ENCODE peak calls at places on chromosome 22, in eight cellular contexts. R is transverse colon, E is lower lobe of right lung, P is AG04450, U is thoracic aorta, D is right atrium auricular region, X is psoas muscle, G is adrenal gland. M is an unnamed sample.

GRCh38 chr22:45575607-45576272 is 73.1 kb downstream of the FBLN1 start:
- DNase-seq in R (no peak), E (no peak), P (no peak), U (no peak), D (no peak), X (no peak), G (no peak), M (no peak)

GRCh38 chr22:40107756-40108437 is 69.8 kb upstream of the TNRC6B start:
- DNase-seq in R (peak; percentile 12), E (no peak), P (no peak), U (no peak), D (no peak), X (no peak), G (peak; percentile 27), M (no peak)

GRCh38 chr22:16815073-16815472 is 10.1 kb downstream of the XKR3 start:
- DNase-seq in R (no peak), E (no peak), P (no peak), U (no peak), D (no peak), X (no peak), G (no peak), M (no peak)

GRCh38 chr22:38623357-38623756 is 32.8 kb downstream of the FAM227A start:
- DNase-seq in R (no peak), E (no peak), P (no peak), U (no peak), D (no peak), X (no peak), G (no peak), M (no peak)

GRCh38 chr22:47106806-47107205 is 344.4 kb downstream of the TBC1D22A start:
- DNase-seq in R (no peak), E (no peak), P (no peak), U (no peak), D (no peak), X (no peak), G (no peak), M (no peak)

GRCh38 chr22:23302171-23303002 is 122.1 kb downstream of the BCR start:
- DNase-seq in R (no peak), E (peak; percentile 32), P (no peak), U (no peak), D (no peak), X (no peak), G (no peak), M (peak; percentile 74)

GRCh38 chr22:33756508-33756949 is 163.7 kb downstream of the LARGE1 start:
- DNase-seq in R (no peak), E (no peak), P (no peak), U (no peak), D (no peak), X (no peak), G (no peak), M (no peak)

GRCh38 chr22:23113067-23113846 is 28.5 kb downstream of the RSPH14 start:
- DNase-seq in R (no peak), E (no peak), P (peak; percentile 11), U (no peak), D (no peak), X (no peak), G (no peak), M (no peak)

GRCh38 chr22:45164217-45165123 is 745 bp downstream of the NUP50 start:
- DNase-seq in R (peak; percentile 32), E (peak; percentile 55), P (no peak), U (no peak), D (no peak), X (peak; percentile 37), G (peak; percentile 30), M (no peak)

GRCh38 chr22:23119492-23120414 is 22.0 kb downstream of the RSPH14 start:
- DNase-seq in R (no peak), E (no peak), P (no peak), U (no peak), D (no peak), X (no peak), G (no peak), M (no peak)

GRCh38 chr22:44623771-44624510 is 78.1 kb upstream of the PRR5 start:
- DNase-seq in R (no peak), E (peak; percentile 39), P (no peak), U (no peak), D (no peak), X (no peak), G (no peak), M (no peak)

GRCh38 chr22:48152154-48152775 is 1389.8 kb downstream of the TBC1D22A start:
- DNase-seq in R (no peak), E (no peak), P (no peak), U (no peak), D (no peak), X (no peak), G (no peak), M (no peak)

GRCh38 chr22:22552630-22553029 is 6.4 kb downstream of the PRAME start:
- DNase-seq in R (no peak), E (no peak), P (no peak), U (no peak), D (no peak), X (no peak), G (no peak), M (no peak)

DNA sequence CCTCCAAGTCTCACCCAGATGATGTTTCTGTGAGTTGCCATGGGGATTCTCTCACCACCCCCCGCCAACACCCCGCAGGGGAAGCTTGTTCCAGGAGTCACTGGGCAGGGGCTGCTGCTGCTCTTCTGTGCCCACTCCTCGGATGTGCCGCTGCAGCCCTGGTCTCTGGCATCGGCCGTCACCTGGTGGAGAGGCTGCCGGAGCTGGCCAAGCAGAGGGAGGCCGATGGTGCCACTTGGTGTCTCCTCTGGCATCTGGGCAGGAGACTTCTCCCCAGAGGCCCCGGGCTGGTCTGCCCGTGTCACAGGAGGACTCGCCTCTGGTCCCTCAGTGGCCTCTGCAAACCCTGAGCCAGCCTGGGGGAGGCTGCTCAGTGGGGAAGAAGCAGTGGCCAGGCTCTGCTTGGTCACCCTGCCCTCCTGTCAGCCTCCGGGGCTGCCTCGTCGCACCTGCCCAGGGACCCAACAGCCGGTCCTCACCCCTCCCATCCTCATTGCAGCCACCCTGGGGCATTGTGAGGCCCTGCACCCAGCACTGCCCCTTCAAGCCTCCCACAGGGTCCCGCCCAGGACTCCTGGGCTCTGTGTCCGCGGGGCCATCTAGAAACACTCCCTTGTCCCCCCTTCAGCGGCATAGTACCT is 420 bp upstream of the ADORA2A start:
- DNase-seq in R (no peak), E (no peak), P (no peak), U (no peak), D (no peak), X (no peak), G (no peak), M (no peak)
- H3K4me3 ChIP-seq in R (no peak overlapping the region), E (peak overlapping the region; percentile 37), P (no peak overlapping the region), U (no peak overlapping the region), D (no peak overlapping the region), X (no peak overlapping the region), G (no peak overlapping the region), M (no peak overlapping the region)

GRCh38 chr22:43561421-43562178 is 149.8 kb downstream of the MPPED1 start:
- DNase-seq in R (no peak), E (no peak), P (no peak), U (no peak), D (no peak), X (no peak), G (no peak), M (peak; percentile 33)
- H3K4me3 ChIP-seq in R (no peak overlapping the region), E (no peak overlapping the region), P (no peak overlapping the region), U (no peak overlapping the region), D (no peak overlapping the region), X (no peak overlapping the region), G (no peak overlapping the region), M (no peak overlapping the region)

GRCh38 chr22:28333106-28333505 is 346.5 kb downstream of the TTC28 start:
- DNase-seq in R (no peak), E (no peak), P (no peak), U (no peak), D (no peak), X (no peak), G (no peak), M (no peak)

GRCh38 chr22:28329582-28330073 is 350.0 kb downstream of the TTC28 start:
- DNase-seq in R (no peak), E (no peak), P (no peak), U (no peak), D (no peak), X (no peak), G (no peak), M (no peak)

GRCh38 chr22:28328751-28329150 is 350.9 kb downstream of the TTC28 start:
- DNase-seq in R (no peak), E (no peak), P (no peak), U (no peak), D (no peak), X (no peak), G (no peak), M (no peak)

GRCh38 chr22:28332410-28332809 is 347.2 kb downstream of the TTC28 start:
- DNase-seq in R (no peak), E (no peak), P (no peak), U (no peak), D (no peak), X (no peak), G (no peak), M (no peak)
- H3K4me3 ChIP-seq in R (no peak overlapping the region), E (no peak overlapping the region), P (no peak overlapping the region), U (no peak overlapping the region), D (no peak overlapping the region), X (no peak overlapping the region), G (no peak overlapping the region), M (no peak overlapping the region)

DNA sequence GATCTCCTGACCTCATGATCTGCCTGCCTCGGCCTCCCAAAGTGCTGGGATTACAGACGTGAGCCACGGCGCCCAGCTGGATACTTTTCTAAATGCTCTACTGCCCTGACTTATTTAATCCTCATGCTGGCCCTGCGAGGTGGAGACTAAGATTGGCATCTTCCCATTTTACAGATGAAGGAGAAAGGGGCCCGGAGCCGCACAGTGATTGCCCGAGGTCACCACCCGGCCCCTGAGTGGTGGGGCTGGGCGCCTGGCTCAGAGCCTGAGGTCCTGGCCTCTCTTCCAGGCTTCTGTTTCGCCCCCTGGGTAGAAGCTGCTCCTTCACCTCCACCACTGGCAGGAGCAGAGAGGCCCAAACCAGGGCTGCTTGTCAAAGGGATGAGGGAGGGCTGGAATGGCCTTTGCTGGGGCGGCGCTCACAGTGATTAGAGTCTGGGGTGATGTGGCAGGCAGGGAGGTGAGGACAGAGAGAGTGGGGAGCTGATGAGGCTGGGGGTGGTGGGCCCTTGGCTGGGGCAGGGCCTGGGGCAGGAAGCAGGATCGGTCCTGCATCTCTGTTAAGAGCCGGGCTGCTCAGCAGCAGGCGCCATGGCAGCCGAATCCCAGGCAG is 15.4 kb upstream of the MPPED1 start:
- DNase-seq in R (no peak), E (peak; percentile 30), P (no peak), U (no peak), D (no peak), X (no peak), G (no peak), M (no peak)
- H3K4me3 ChIP-seq in R (no peak overlapping the region), E (no peak overlapping the region), P (no peak overlapping the region), U (no peak overlapping the region), D (no peak overlapping the region), X (no peak overlapping the region), G (no peak overlapping the region), M (no peak overlapping the region)